ENCODE peak calls at places on chromosomes 11 and 22, in eight cellular contexts. O, D, M, A, W, B, R and I are unnamed samples.

GRCh38 chr11:25537393-25537792 is 794.5 kb upstream of the ANO3 start:
- DNase-seq in O (no peak), D (no peak), M (no peak), A (no peak), W (no peak), B (no peak), R (no peak), I (no peak)

GRCh38 chr11:44306469-44307244 is 3.3 kb downstream of the ALX4 start:
- DNase-seq in O (no peak), D (no peak), M (no peak), A (no peak), W (no peak), B (no peak), R (no peak), I (no peak)

GRCh38 chr22:16917144-16918003 is 90.6 kb downstream of the GAB4 start:
- DNase-seq in O (peak; percentile 46), D (peak; percentile 40), M (no peak), A (peak; percentile 65), W (peak; percentile 29), B (peak; percentile 45), R (no peak), I (no peak)

GRCh38 chr11:45899448-45900174 is 7.5 kb downstream of the FREY1 start:
- DNase-seq in O (peak; percentile 81), D (peak; percentile 57), M (peak; percentile 59), A (peak; percentile 83), W (peak; percentile 83), B (peak; percentile 87), R (peak; percentile 57), I (peak; percentile 92)

GRCh38 chr11:127126956-127127355 is 126.4 kb upstream of the KIRREL3 start:
- DNase-seq in O (no peak), D (no peak), M (no peak), A (no peak), W (no peak), B (no peak), R (no peak), I (no peak)

GRCh38 chr11:128630367-128631230 is 43.2 kb upstream of the ETS1 start:
- DNase-seq in O (peak; percentile 68), D (peak; percentile 80), M (peak; percentile 76), A (peak; percentile 77), W (peak; percentile 78), B (peak; percentile 92), R (peak; percentile 33), I (peak; percentile 85)

GRCh38 chr11:115926601-115927000 is 422.4 kb upstream of the CADM1 start:
- DNase-seq in O (no peak), D (no peak), M (no peak), A (no peak), W (no peak), B (no peak), R (no peak), I (no peak)

GRCh38 chr11:123653997-123654565 is 343 bp downstream of the SCN3B start:
- DNase-seq in O (peak; percentile 69), D (no peak), M (no peak), A (peak; percentile 67), W (peak; percentile 31), B (peak; percentile 45), R (no peak), I (no peak)

GRCh38 chr11:35138058-35138457 is 913 bp upstream of the CD44 start:
- DNase-seq in O (no peak), D (no peak), M (no peak), A (no peak), W (no peak), B (no peak), R (no peak), I (no peak)

GRCh38 chr11:65426839-65427690 is 4.5 kb downstream of the NEAT1 start:
- DNase-seq in O (no peak), D (no peak), M (no peak), A (no peak), W (peak; percentile 61), B (peak; percentile 90), R (no peak), I (no peak)

GRCh38 chr11:36383200-36383599 is 87.1 kb downstream of the PRR5L start:
- DNase-seq in O (no peak), D (no peak), M (no peak), A (no peak), W (no peak), B (no peak), R (no peak), I (no peak)

GRCh38 chr11:94658386-94658785 is 91.2 kb downstream of the PIWIL4 start:
- DNase-seq in O (no peak), D (no peak), M (no peak), A (no peak), W (no peak), B (no peak), R (no peak), I (no peak)

GRCh38 chr11:23226331-23226909 is 366.1 kb upstream of the CCDC179 start:
- DNase-seq in O (no peak), D (no peak), M (no peak), A (no peak), W (peak; percentile 19), B (peak; percentile 26), R (no peak), I (no peak)

GRCh38 chr11:46991391-46991790 is 54.8 kb downstream of the CSTPP1 start:
- DNase-seq in O (no peak), D (no peak), M (no peak), A (no peak), W (no peak), B (no peak), R (no peak), I (no peak)

GRCh38 chr11:73931039-73931645 is 19.7 kb upstream of the DNAJB13 start:
- DNase-seq in O (no peak), D (no peak), M (peak; percentile 76), A (peak; percentile 39), W (peak; percentile 80), B (peak; percentile 89), R (peak; percentile 91), I (no peak)
- TF ChIP-seq CTCF in O (peak; percentile 49), D (no peak), M (peak; percentile 53), A (no peak), W (peak; percentile 67), B (peak; percentile 45), R (peak; percentile 51), I (peak; percentile 65)

GRCh38 chr11:117443269-117444186 is 115.9 kb downstream of the CEP164 start:
- DNase-seq in O (peak; percentile 55), D (no peak), M (no peak), A (peak; percentile 66), W (peak; percentile 26), B (peak; percentile 51), R (no peak), I (no peak)
- TF ChIP-seq CTCF in O (peak; percentile 79), D (no peak), M (peak; percentile 58), A (peak; percentile 58), W (peak; percentile 79), B (peak; percentile 50), R (peak; percentile 82), I (peak; percentile 81)

DNA sequence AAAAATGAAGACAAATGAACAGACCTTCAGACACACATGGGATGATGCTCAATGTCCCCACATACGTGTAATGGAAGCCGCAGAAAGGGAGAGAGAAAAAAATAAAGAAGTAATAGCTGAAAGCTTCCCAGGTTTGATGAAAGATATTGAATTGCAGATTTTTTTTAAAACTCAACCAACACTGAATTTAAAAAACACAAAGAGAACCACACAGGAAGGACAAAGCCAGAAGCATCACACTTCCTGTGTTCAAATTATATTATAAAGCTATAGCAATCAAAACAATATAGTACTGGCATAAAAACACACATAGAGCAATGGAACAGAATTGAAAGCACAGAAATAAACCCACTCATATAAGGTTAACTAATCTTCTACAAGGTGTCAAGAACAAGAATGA is 26.5 kb downstream of the TMEM45B start:
- DNase-seq in O (no peak), D (no peak), M (no peak), A (no peak), W (no peak), B (no peak), R (no peak), I (no peak)
- TF ChIP-seq CTCF in O (no peak), D (no peak), M (no peak), A (no peak), W (no peak), B (no peak), R (no peak), I (no peak)

GRCh38 chr22:22374163-22374562 is 129.6 kb downstream of the VPREB1 start:
- DNase-seq in O (no peak), D (no peak), M (no peak), A (no peak), W (no peak), B (no peak), R (no peak), I (no peak)

GRCh38 chr22:22368516-22368915 is 123.9 kb downstream of the VPREB1 start:
- DNase-seq in O (no peak), D (no peak), M (no peak), A (no peak), W (no peak), B (no peak), R (no peak), I (no peak)

GRCh38 chr22:22369962-22370265 is 125.3 kb downstream of the VPREB1 start:
- DNase-seq in O (no peak), D (peak; percentile 28), M (no peak), A (no peak), W (no peak), B (no peak), R (no peak), I (no peak)

GRCh38 chr22:22372063-22372462 is 127.5 kb downstream of the VPREB1 start:
- DNase-seq in O (no peak), D (no peak), M (no peak), A (no peak), W (no peak), B (no peak), R (no peak), I (no peak)

DNA sequence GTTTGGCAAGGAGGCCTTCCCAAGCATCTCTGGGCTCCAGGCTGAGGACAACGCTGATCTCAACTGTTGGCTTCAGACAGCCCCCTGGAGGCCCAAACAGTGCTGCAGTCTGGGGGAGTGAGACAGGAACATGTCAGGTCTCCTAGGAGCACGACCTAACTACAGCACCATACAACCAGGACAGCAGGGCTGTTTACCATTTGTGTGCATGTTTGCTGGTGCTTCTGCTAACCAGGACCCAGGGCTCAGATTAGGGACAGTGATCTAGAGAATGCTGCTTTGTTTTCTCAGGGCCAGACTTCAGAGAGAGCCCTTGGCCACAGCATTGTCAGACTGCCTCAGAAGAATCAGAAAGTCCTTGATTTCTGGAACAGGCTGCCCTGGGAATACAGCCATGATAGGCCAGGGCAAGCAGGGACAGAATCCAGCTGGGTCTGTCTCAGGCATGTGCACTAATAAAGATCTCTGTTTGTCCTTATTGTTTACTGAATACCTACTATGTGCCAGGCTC is 126.5 kb downstream of the VPREB1 start:
- DNase-seq in O (no peak), D (no peak), M (no peak), A (no peak), W (no peak), B (peak; percentile 2), R (no peak), I (no peak)
- TF ChIP-seq CTCF in O (no peak), D (no peak), M (no peak), A (no peak), W (peak; percentile 17), B (no peak), R (peak; percentile 17), I (no peak)

GRCh38 chr11:27701262-27702105 is 1.2 kb upstream of the BDNF start:
- DNase-seq in O (no peak), D (no peak), M (no peak), A (peak; percentile 25), W (peak; percentile 82), B (peak; percentile 61), R (no peak), I (no peak)
- TF ChIP-seq CTCF in O (peak; percentile 35), D (no peak), M (peak; percentile 22), A (peak; percentile 30), W (peak; percentile 55), B (peak; percentile 18), R (peak; percentile 23), I (no peak)

GRCh38 chr11:15258433-15259350 is 144.0 kb downstream of the INSC start:
- DNase-seq in O (no peak), D (no peak), M (peak; percentile 18), A (no peak), W (peak; percentile 23), B (peak; percentile 33), R (peak; percentile 12), I (no peak)
- TF ChIP-seq CTCF in O (peak; percentile 53), D (no peak), M (peak; percentile 38), A (no peak), W (peak; percentile 54), B (no peak), R (peak; percentile 29), I (peak; percentile 57)